ENCODE peak calls at places on chromosomes 13 and 19, in seven cellular contexts. P is glutamatergic neuron; Z is thoracic aorta; R is stimulated activated naive CD8-positive, alpha-beta T cell treated with anti-CD3 and anti-CD28 coated beads, Interleukin-15, amount 100 ng/mL, for 72 hours; J is GM12865; T is GM13977; S is mucosa of descending colon. E is an unnamed sample.

GRCh38 chr19:57308514-57308913 is 11.8 kb upstream of the ZNF543 start:
- DNase-seq in P (no peak), Z (no peak), R (no peak), J (no peak), T (no peak), S (no peak), E (no peak)

GRCh38 chr19:45306040-45306439 is 16.6 kb downstream of the CKM start:
- DNase-seq in P (no peak), Z (no peak), R (no peak), J (no peak), T (no peak), S (no peak), E (no peak)

GRCh38 chr13:24203726-24204295 is 43.3 kb downstream of the SPATA13 start:
- DNase-seq in P (no peak), Z (no peak), R (no peak), J (peak), T (no peak), S (no peak), E (peak)

GRCh38 chr19:19506592-19506991 is 8.8 kb downstream of the TSSK6 start:
- DNase-seq in P (no peak), Z (no peak), R (no peak), J (no peak), T (no peak), S (no peak), E (no peak)

GRCh38 chr13:48585456-48585840 is 52.6 kb upstream of the RCBTB2 start:
- DNase-seq in P (no peak), Z (no peak), R (no peak), J (no peak), T (no peak), S (no peak), E (no peak)

GRCh38 chr13:24630851-24631341 is 49.3 kb upstream of the ATP12A start:
- DNase-seq in P (no peak), Z (no peak), R (no peak), J (no peak), T (no peak), S (no peak), E (no peak)

GRCh38 chr19:1675633-1676350 is 23.4 kb upstream of the TCF3 start:
- DNase-seq in P (peak), Z (no peak), R (no peak), J (no peak), T (no peak), S (no peak), E (no peak)

GRCh38 chr19:29418106-29418684 is 107.6 kb upstream of the VSTM2B start:
- DNase-seq in P (peak), Z (no peak), R (no peak), J (no peak), T (no peak), S (no peak), E (no peak)

GRCh38 chr19:40776966-40777794 is 867 bp upstream of the RAB4B start:
- DNase-seq in P (peak), Z (peak), R (peak), J (peak), T (peak), S (peak), E (peak)

GRCh38 chr13:36979361-36980040 is 19.6 kb downstream of the ALG5 start:
- DNase-seq in P (no peak), Z (no peak), R (no peak), J (no peak), T (no peak), S (no peak), E (no peak)

GRCh38 chr13:44211286-44211685 is 162.3 kb upstream of the SERP2 start:
- DNase-seq in P (no peak), Z (no peak), R (no peak), J (no peak), T (no peak), S (no peak), E (no peak)

GRCh38 chr19:1393841-1394240 is 7.5 kb downstream of the GAMT start:
- DNase-seq in P (no peak), Z (no peak), R (no peak), J (no peak), T (no peak), S (no peak), E (no peak)

GRCh38 chr19:17867087-17867486 is 4.7 kb upstream of the SLC5A5 start:
- DNase-seq in P (no peak), Z (no peak), R (no peak), J (no peak), T (no peak), S (no peak), E (no peak)

GRCh38 chr19:48509467-48510194 is 2.0 kb downstream of the LMTK3 start:
- DNase-seq in P (no peak), Z (no peak), R (no peak), J (no peak), T (peak), S (peak), E (no peak)

GRCh38 chr19:33310606-33311325 is 8.4 kb upstream of the CEBPA start:
- DNase-seq in P (no peak), Z (no peak), R (no peak), J (no peak), T (no peak), S (peak), E (no peak)

GRCh38 chr19:45677351-45678230 is 9.6 kb downstream of the GIPR start:
- DNase-seq in P (peak), Z (no peak), R (peak), J (peak), T (peak), S (peak), E (no peak)

GRCh38 chr19:42403586-42403985 is 13.5 kb upstream of the CNFN start:
- DNase-seq in P (no peak), Z (no peak), R (no peak), J (no peak), T (no peak), S (no peak), E (no peak)

GRCh38 chr13:98068511-98068910 is 74.4 kb upstream of the FARP1 start:
- DNase-seq in P (no peak), Z (no peak), R (no peak), J (no peak), T (no peak), S (no peak), E (no peak)

GRCh38 chr13:40781717-40782116 is 7.7 kb upstream of the SLC25A15 start:
- DNase-seq in P (no peak), Z (no peak), R (no peak), J (no peak), T (no peak), S (no peak), E (no peak)

GRCh38 chr19:11578342-11579142 is 1.1 kb upstream of the ACP5 start:
- DNase-seq in P (peak), Z (no peak), R (no peak), J (peak), T (peak), S (peak), E (no peak)

GRCh38 chr13:110108348-110109139 is 198.4 kb downstream of the COL4A1 start:
- DNase-seq in P (peak), Z (peak), R (no peak), J (peak), T (no peak), S (peak), E (peak)

GRCh38 chr13:113577881-113578435 is 6.6 kb upstream of the TFDP1 start:
- DNase-seq in P (no peak), Z (no peak), R (no peak), J (no peak), T (no peak), S (no peak), E (no peak)

GRCh38 chr13:113862766-113863510 is 938 bp downstream of the GAS6 start:
- DNase-seq in P (peak), Z (no peak), R (no peak), J (peak), T (peak), S (peak), E (no peak)

GRCh38 chr13:107289540-107289939 is 721.6 kb upstream of the ARGLU1 start:
- DNase-seq in P (no peak), Z (no peak), R (no peak), J (no peak), T (no peak), S (no peak), E (no peak)

GRCh38 chr19:51691122-51692064 is 1.7 kb upstream of the SPACA6 start:
- DNase-seq in P (peak), Z (no peak), R (no peak), J (no peak), T (peak), S (no peak), E (no peak)

GRCh38 chr19:56108447-56109195 is 12.5 kb downstream of the ZNF787 start:
- DNase-seq in P (no peak), Z (no peak), R (no peak), J (no peak), T (no peak), S (no peak), E (no peak)

GRCh38 chr19:35501684-35502083 is 11.4 kb upstream of the KRTDAP start:
- DNase-seq in P (no peak), Z (no peak), R (no peak), J (no peak), T (no peak), S (no peak), E (no peak)

GRCh38 chr19:5803752-5804515 is 933 bp upstream of the NRTN start:
- DNase-seq in P (peak), Z (no peak), R (peak), J (peak), T (peak), S (peak), E (peak)

GRCh38 chr13:113532156-113532806 is 41.8 kb upstream of the DCUN1D2 start:
- DNase-seq in P (no peak), Z (no peak), R (no peak), J (no peak), T (no peak), S (no peak), E (no peak)

GRCh38 chr13:101416181-101417042 is at the start of gene NALCN:
- DNase-seq in P (peak), Z (no peak), R (no peak), J (no peak), T (peak), S (no peak), E (no peak)

GRCh38 chr19:56525214-56525860 is 13.4 kb upstream of the ZFP28 start:
- DNase-seq in P (no peak), Z (no peak), R (no peak), J (no peak), T (no peak), S (no peak), E (no peak)

E was measured in DND-41.